ENCODE peak calls at places on chromosomes 13 and 19, in five cellular contexts. M, E, G, B and C are unnamed samples.

GRCh38 chr19:35392742-35393350 is 22.0 kb downstream of the GPR42 start:
- DNase-seq in M (no peak), E (no peak), G (no peak), B (no peak), C (no peak)

GRCh38 chr19:15252398-15253018 is 20.3 kb upstream of the EPHX3 start:
- DNase-seq in M (no peak), E (no peak), G (no peak), B (no peak), C (peak; percentile 12)

GRCh38 chr19:40614595-40615411 is 13.6 kb downstream of the LTBP4 start:
- DNase-seq in M (peak; percentile 98), E (peak; percentile 51), G (peak; percentile 35), B (no peak), C (no peak)

GRCh38 chr13:36709136-36709895 is 35.5 kb downstream of the SERTM1 start:
- DNase-seq in M (no peak), E (no peak), G (no peak), B (no peak), C (no peak)

GRCh38 chr19:30231408-30232318 is 140.5 kb upstream of the ZNF536 start:
- DNase-seq in M (no peak), E (no peak), G (no peak), B (no peak), C (no peak)

GRCh38 chr13:23993439-23993980 is 96.2 kb upstream of the C1QTNF9B start:
- DNase-seq in M (no peak), E (no peak), G (peak; percentile 7), B (no peak), C (no peak)

GRCh38 chr19:28746486-28746885 is 466.5 kb downstream of the UQCRFS1 start:
- DNase-seq in M (no peak), E (no peak), G (no peak), B (no peak), C (no peak)

GRCh38 chr13:34817246-34817645 is 124.8 kb upstream of the NBEA start:
- DNase-seq in M (no peak), E (no peak), G (no peak), B (no peak), C (no peak)

GRCh38 chr13:55788548-55788947 is 1352.2 kb upstream of the PRR20A start:
- DNase-seq in M (no peak), E (no peak), G (no peak), B (no peak), C (no peak)

GRCh38 chr19:21130097-21130775 is 11.6 kb upstream of the ZNF431 start:
- DNase-seq in M (no peak), E (no peak), G (no peak), B (no peak), C (no peak)

GRCh38 chr19:12777217-12778019 is 2.1 kb upstream of the HOOK2 start:
- DNase-seq in M (peak; percentile 89), E (peak; percentile 89), G (no peak), B (peak; percentile 50), C (peak; percentile 81)

GRCh38 chr19:33674575-33675367 is 53.0 kb downstream of the CHST8 start:
- DNase-seq in M (no peak), E (peak; percentile 63), G (no peak), B (no peak), C (no peak)

GRCh38 chr13:92842145-92842544 is 384.5 kb upstream of the GPC6 start:
- DNase-seq in M (no peak), E (no peak), G (no peak), B (no peak), C (no peak)

GRCh38 chr19:42374826-42375376 is 15.2 kb downstream of the CNFN start:
- DNase-seq in M (no peak), E (no peak), G (no peak), B (no peak), C (no peak)

GRCh38 chr19:58007285-58007684 is 4.7 kb upstream of the ZNF606 start:
- DNase-seq in M (peak; percentile 18), E (no peak), G (no peak), B (peak; percentile 18), C (no peak)

GRCh38 chr13:84563611-84564010 is 681.3 kb upstream of the SLITRK1 start:
- DNase-seq in M (no peak), E (no peak), G (no peak), B (no peak), C (no peak)

GRCh38 chr13:22198001-22198400 is 527.1 kb downstream of the FGF9 start:
- DNase-seq in M (no peak), E (no peak), G (no peak), B (no peak), C (no peak)

GRCh38 chr19:35213678-35214632 is 14.6 kb downstream of the FAM187B start:
- DNase-seq in M (peak; percentile 50), E (peak; percentile 72), G (peak; percentile 93), B (no peak), C (peak; percentile 43)

GRCh38 chr19:4297901-4298771 is 4.1 kb downstream of the TMIGD2 start:
- DNase-seq in M (no peak), E (no peak), G (no peak), B (peak; percentile 35), C (no peak)

GRCh38 chr13:51071493-51071892 is 39.6 kb downstream of the C13orf42 start:
- DNase-seq in M (no peak), E (no peak), G (no peak), B (no peak), C (no peak)

GRCh38 chr13:99905814-99906213 is 65.8 kb downstream of the ZIC5 start:
- DNase-seq in M (no peak), E (no peak), G (no peak), B (no peak), C (no peak)

GRCh38 chr19:13025819-13026477 is 30.7 kb downstream of the NFIX start:
- DNase-seq in M (no peak), E (no peak), G (no peak), B (no peak), C (no peak)

GRCh38 chr19:32363175-32363574 is 17.8 kb downstream of the ZNF507 start:
- DNase-seq in M (no peak), E (no peak), G (no peak), B (peak; percentile 89), C (no peak)

GRCh38 chr13:20475927-20476691 is 49.5 kb downstream of the CRYL1 start:
- DNase-seq in M (no peak), E (no peak), G (peak; percentile 65), B (no peak), C (peak; percentile 41)

GRCh38 chr13:24032252-24032651 is 128.3 kb upstream of the SPATA13 start:
- DNase-seq in M (no peak), E (no peak), G (no peak), B (no peak), C (no peak)

DNA sequence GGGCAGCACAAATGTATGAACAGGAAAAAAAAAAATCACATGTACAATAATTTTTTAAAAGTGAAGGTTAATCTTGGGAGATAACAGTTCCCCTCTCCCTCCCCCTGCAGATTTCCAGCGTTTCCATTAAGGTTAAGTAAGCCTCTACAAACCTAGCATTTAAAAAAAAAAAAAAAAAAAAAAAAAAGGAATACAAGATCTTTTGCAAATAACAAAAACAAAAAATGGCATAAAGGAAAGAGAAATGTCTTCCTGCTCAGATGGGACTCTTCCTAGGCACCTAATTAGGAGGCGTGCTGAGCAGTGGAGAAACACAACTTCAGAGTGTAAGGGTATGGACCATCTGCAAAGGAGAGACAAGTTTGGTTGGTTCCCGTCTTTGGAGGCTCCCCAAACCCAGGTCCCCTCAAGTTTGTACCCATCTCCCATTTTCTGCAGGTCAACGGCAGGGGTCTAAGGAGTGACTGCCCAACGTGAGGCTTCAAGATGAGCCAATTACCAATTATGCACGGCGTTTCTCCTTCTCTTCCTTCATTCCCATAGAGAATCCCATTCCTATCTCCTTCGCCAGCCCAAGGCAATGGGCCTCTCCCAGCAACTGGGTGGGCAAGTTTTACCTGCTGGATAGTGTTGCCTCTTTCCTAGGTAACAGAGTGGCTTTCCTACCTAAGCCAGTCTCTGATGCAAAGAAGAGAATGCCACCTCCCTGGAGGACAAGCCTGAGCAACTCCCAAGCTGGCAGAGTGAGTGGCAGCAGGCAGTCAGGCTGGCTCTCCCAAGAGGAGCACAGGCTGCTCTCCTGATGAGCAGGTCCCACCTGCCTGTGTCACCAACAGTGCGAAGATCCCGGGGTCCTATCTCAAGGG is 5.1 kb upstream of the ECH1 start:
- DNase-seq in M (no peak), E (no peak), G (no peak), B (no peak), C (no peak)
- TF ChIP-seq REST in M (no peak), E (no peak), G (no peak), B (no peak), C (no peak)

DNA sequence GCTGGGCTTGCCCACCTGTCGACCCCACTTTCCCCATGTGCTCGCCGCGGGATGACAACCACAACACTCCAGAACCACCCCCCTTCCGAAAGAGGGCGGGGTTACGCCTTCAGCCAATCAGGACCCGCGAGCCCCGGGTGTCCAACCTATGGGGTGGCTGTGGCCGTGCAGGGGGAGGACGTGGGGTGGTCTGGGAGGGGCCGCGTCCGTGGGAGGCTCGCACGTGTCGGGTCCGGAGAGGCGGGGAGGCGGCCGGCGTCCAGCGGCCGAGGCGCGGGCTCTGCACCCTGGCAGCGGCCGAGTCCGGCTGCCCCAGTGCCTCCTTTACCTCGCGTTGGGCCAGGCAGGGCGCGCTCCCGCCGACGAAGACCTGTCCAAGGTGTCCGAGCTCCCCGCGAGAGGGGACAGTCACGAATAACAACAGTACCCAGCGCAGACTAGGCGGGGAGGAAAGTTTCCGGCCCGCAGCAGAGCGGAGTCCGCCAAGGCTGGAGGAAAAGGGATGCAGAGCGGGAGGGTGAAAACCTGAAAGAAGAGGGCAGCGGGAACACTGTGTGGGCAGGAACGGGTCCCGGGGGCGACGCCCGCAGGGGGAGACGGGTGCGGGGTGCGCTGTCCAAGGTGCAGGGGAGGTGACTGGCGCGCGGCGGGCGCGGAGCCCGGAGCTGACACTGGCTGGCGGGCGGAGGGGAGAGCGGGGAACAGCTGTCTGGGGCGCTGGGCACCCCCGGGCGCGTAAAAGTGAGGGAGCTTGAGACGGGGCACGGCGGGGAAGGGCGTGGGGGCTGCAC is 896 bp downstream of the ENOX1 start:
- DNase-seq in M (no peak), E (peak; percentile 89), G (no peak), B (no peak), C (no peak)
- TF ChIP-seq GABPA in M (no peak), E (no peak), G (no peak), B (no peak), C (no peak)

DNA sequence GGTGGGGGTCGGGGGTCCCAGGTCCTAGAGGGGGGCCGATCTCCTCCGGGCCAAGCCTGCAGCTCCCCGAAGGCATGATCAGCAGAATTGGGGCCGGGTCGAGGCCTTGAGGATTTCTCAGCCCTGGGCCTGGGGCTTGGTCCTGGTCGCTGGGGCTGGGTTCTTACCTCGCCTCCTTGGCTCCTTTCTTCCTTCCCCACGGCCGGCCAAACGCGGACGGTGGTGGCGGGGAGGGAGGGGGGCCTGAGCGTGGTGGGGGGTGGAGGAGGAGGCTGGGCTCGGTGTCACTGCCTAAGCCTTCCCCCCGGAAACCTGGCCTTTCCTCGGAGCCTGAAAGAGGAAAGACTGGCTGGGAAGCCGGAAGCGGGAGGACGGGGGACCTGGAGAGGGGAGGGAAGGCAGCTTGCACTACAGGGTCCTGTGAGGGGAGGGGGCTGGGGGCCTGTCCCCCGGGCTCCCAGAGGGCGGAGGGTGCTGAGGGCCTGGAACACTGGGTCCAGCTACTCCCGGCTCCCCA is at the start of gene ZNF579:
- DNase-seq in M (peak; percentile 93), E (peak; percentile 95), G (peak; percentile 52), B (peak; percentile 80), C (peak; percentile 93)
- TF ChIP-seq REST in M (no peak), E (peak; percentile 79), G (no peak), B (no peak), C (no peak)

DNA sequence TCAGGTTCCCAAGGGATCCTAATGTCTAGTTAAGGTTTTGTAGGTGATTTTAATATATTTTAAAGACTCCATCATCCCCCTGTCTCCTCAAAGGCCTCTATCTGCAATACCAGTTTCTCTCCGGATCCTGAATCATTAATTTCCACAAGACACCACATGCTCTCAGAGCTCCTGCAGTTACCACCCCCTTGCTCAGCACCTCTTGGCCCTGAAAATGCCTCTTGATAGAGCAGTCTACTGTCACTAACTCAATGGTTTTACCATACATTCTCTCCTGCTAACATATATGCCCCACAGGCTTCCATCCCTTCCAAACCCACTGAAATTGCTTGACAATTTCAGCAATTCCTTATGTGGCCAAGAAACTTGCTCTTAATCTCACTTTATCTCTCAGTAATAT is 1.9 kb upstream of the PEG3 start:
- DNase-seq in M (no peak), E (no peak), G (no peak), B (no peak), C (no peak)
- TF ChIP-seq GABPA in M (no peak), E (no peak), G (no peak), B (no peak), C (no peak)